ENCODE peak calls at places on chromosome 1, in six cellular contexts. One of them, this sample, is unnamed. For H3K36me3, the result is how much of the 10 kb centered on the place peaks cover.

GRCh38 chr1:60427194-60427593 is 353.6 kb upstream of the C1orf87 start:
- DNase-seq in astrocyte: peak
- DNase-seq in transverse colon: no peak
- DNase-seq in stomach: no peak
- DNase-seq in IMR-90: no peak
- DNase-seq in heart right ventricle: no peak
- DNase-seq in this sample: no peak

GRCh38 chr1:71861022-71861421 is 421.3 kb downstream of the NEGR1 start:
- DNase-seq in astrocyte: peak
- DNase-seq in transverse colon: no peak
- DNase-seq in stomach: no peak
- DNase-seq in IMR-90: peak
- DNase-seq in heart right ventricle: no peak
- DNase-seq in this sample: no peak

GRCh38 chr1:184882649-184883303 is 91.5 kb downstream of the NIBAN1 start:
- DNase-seq in astrocyte: no peak
- DNase-seq in transverse colon: peak
- DNase-seq in stomach: peak
- DNase-seq in IMR-90: no peak
- DNase-seq in heart right ventricle: no peak
- DNase-seq in this sample: no peak

GRCh38 chr1:206566976-206567375 is 45.3 kb downstream of the EIF2D start:
- DNase-seq in astrocyte: no peak
- DNase-seq in transverse colon: no peak
- DNase-seq in stomach: no peak
- DNase-seq in IMR-90: no peak
- DNase-seq in heart right ventricle: no peak
- DNase-seq in this sample: no peak

GRCh38 chr1:232859216-232859615 is 54.0 kb downstream of the MAP10 start:
- DNase-seq in astrocyte: no peak
- DNase-seq in transverse colon: no peak
- DNase-seq in stomach: no peak
- DNase-seq in IMR-90: no peak
- DNase-seq in heart right ventricle: no peak
- DNase-seq in this sample: no peak

GRCh38 chr1:199970125-199970524 is 57.4 kb upstream of the NR5A2 start:
- DNase-seq in astrocyte: no peak
- DNase-seq in transverse colon: no peak
- DNase-seq in stomach: no peak
- DNase-seq in IMR-90: no peak
- DNase-seq in heart right ventricle: no peak
- DNase-seq in this sample: no peak

GRCh38 chr1:40003156-40004093 is 37.1 kb upstream of the CAP1 start:
- DNase-seq in astrocyte: no peak
- DNase-seq in transverse colon: no peak
- DNase-seq in stomach: no peak
- DNase-seq in IMR-90: no peak
- DNase-seq in heart right ventricle: no peak
- DNase-seq in this sample: no peak

GRCh38 chr1:210233495-210234253 is 1.1 kb downstream of the SERTAD4 start:
- DNase-seq in astrocyte: peak
- DNase-seq in transverse colon: peak
- DNase-seq in stomach: peak
- DNase-seq in IMR-90: peak
- DNase-seq in heart right ventricle: no peak
- DNase-seq in this sample: peak

DNA sequence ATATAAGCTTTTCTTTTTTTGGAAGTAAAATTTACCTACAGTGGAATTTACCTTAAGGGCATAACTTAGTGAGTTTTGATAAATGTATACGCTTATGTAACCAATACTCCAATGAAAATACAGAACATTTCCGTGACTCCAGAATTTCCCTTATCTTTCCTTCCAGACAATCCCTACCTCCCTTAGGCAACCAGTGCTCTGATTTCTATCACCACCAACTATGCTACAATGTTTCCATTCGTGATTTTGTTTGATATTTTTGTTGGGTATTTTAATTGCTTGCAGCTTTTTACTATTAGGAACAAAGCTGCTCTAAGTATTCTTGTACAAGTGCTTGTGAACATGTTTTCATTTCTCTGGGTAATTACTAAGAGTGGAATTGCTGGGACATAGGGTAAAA is 14.6 kb downstream of the IFT25 start:
- DNase-seq in astrocyte: no peak
- DNase-seq in transverse colon: no peak
- DNase-seq in stomach: no peak
- DNase-seq in IMR-90: no peak
- DNase-seq in heart right ventricle: no peak
- DNase-seq in this sample: no peak
- H3K36me3 ChIP-seq in astrocyte: under half
- H3K36me3 ChIP-seq in transverse colon: under half
- H3K36me3 ChIP-seq in stomach: under half
- H3K36me3 ChIP-seq in IMR-90: under half
- H3K36me3 ChIP-seq in heart right ventricle: under half
- H3K36me3 ChIP-seq in this sample: under half

DNA sequence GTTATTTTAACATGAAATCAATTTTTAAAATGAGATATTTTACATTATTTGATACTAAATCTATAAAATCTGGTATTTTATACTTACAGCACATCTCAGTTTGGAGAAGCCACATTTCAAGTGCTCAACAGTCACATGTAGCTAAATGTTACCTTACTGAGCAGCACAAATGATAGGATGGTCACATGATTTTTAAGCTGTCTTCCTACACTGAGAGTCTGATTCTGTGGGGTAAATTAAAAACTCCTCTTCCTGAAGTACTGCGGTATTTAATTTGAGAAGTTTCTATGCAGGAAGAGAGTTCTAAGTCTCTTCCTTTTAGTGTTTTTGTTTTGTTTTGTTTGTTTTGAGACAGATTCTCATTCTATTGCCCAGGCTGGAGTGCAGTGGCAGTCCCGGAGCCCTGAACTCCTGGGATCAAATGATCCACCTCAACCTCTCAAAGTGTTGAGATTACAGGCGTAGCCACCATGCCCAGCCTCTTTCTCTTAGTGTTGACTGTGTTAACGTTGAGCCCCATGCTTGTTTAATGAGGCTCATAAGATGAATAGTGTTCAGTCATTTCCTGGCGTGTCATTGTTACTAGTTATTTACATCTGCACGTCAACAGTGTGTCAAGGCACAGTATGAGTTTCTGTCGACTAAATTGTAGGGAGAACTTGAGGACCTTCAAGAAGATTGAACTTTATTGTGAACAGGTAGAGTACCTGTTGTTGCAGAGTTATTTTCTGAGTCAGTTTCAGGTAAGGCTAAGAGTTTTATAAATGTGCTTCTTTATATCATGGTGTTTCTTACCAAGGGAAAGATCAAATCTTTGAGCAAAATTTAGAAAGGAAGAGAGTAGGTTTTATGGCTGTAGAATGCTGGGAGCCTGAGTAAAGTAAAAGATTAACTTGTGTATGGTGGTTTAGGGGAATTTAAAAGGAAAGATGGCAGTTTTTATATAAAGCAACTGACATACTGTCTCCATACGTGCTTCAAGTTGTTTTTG is 3.3 kb downstream of the CNST start:
- DNase-seq in astrocyte: peak
- DNase-seq in transverse colon: peak
- DNase-seq in stomach: no peak
- DNase-seq in IMR-90: peak
- DNase-seq in heart right ventricle: no peak
- DNase-seq in this sample: no peak
- H3K4me3 ChIP-seq in astrocyte: no peak
- H3K4me3 ChIP-seq in transverse colon: no peak
- H3K4me3 ChIP-seq in stomach: no peak
- H3K4me3 ChIP-seq in IMR-90: no peak
- H3K4me3 ChIP-seq in heart right ventricle: no peak
- H3K4me3 ChIP-seq in this sample: no peak

DNA sequence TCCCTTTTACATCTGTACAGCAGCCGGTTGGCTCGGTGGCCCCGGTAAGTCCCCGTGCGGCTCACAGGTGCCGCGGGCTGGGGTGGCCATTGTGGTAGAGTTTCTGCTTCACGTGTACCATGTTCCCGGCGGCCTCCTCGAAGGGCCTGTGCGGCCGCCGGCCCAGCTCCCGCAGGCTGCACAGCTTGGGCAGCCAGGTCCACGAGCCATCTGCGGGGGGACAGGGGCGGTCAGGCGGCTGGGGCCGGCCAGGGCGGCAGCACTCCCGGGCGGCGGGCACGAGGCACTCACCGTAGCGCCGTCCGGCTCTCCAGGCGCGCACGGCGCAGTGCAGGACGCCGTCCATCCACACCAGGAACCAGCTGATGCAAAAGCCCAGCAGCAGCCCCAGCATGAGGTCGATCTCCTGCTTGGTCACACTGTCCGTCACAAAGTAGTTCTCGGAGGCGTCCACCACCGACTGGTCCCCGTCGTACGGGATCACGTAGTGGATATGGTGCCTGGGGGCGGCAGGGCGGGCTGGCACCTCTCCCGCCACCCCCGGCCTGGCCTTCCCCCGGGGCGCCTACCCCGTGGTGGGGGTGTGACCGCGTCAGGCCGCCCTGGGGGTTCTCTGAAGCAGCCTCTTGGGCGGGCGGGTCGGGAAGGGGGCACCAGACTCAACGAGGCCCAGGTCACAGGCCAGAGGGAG is 5.0 kb downstream of the TMEM240 start:
- DNase-seq in astrocyte: no peak
- DNase-seq in transverse colon: no peak
- DNase-seq in stomach: no peak
- DNase-seq in IMR-90: no peak
- DNase-seq in heart right ventricle: no peak
- DNase-seq in this sample: no peak
- H3K36me3 ChIP-seq in astrocyte: under half
- H3K36me3 ChIP-seq in transverse colon: under half
- H3K36me3 ChIP-seq in stomach: under half
- H3K36me3 ChIP-seq in IMR-90: under half
- H3K36me3 ChIP-seq in heart right ventricle: under half
- H3K36me3 ChIP-seq in this sample: under half

GRCh38 chr1:45306905-45307304 is 19.8 kb upstream of the HPDL start:
- DNase-seq in astrocyte: no peak
- DNase-seq in transverse colon: no peak
- DNase-seq in stomach: no peak
- DNase-seq in IMR-90: no peak
- DNase-seq in heart right ventricle: no peak
- DNase-seq in this sample: no peak

GRCh38 chr1:45304311-45305081 is 22.2 kb upstream of the HPDL start:
- DNase-seq in astrocyte: no peak
- DNase-seq in transverse colon: peak
- DNase-seq in stomach: peak
- DNase-seq in IMR-90: peak
- DNase-seq in heart right ventricle: peak
- DNase-seq in this sample: peak

GRCh38 chr1:45303582-45304310 is 22.9 kb upstream of the HPDL start:
- DNase-seq in astrocyte: peak
- DNase-seq in transverse colon: peak
- DNase-seq in stomach: peak
- DNase-seq in IMR-90: peak
- DNase-seq in heart right ventricle: peak
- DNase-seq in this sample: peak

GRCh38 chr1:45306319-45306718 is 20.4 kb upstream of the HPDL start:
- DNase-seq in astrocyte: no peak
- DNase-seq in transverse colon: no peak
- DNase-seq in stomach: no peak
- DNase-seq in IMR-90: peak
- DNase-seq in heart right ventricle: no peak
- DNase-seq in this sample: no peak

GRCh38 chr1:45305231-45305630 is 21.5 kb upstream of the HPDL start:
- DNase-seq in astrocyte: no peak
- DNase-seq in transverse colon: no peak
- DNase-seq in stomach: no peak
- DNase-seq in IMR-90: no peak
- DNase-seq in heart right ventricle: no peak
- DNase-seq in this sample: no peak
- H3K4me3 ChIP-seq in astrocyte: no peak
- H3K4me3 ChIP-seq in transverse colon: no peak
- H3K4me3 ChIP-seq in stomach: no peak
- H3K4me3 ChIP-seq in IMR-90: no peak
- H3K4me3 ChIP-seq in heart right ventricle: no peak
- H3K4me3 ChIP-seq in this sample: no peak

DNA sequence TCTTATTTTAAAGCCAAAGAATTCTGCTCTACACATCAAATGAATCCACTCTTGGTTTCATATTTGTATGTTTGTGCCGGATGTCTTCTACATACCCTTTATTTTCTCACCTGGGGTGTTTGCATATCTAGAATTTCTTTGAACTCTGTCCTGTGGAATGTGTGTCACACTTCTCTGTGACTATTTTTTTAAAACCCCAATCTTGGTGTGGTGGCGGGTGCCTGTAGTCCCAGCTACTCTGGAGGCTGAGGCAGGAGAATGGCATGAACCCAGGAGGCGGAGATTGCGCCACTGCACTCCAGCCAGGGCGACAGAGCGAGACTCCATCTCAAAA is 35.4 kb downstream of the CENPF start:
- DNase-seq in astrocyte: no peak
- DNase-seq in transverse colon: no peak
- DNase-seq in stomach: no peak
- DNase-seq in IMR-90: no peak
- DNase-seq in heart right ventricle: no peak
- DNase-seq in this sample: no peak
- H3K36me3 ChIP-seq in astrocyte: under half
- H3K36me3 ChIP-seq in transverse colon: under half
- H3K36me3 ChIP-seq in stomach: under half
- H3K36me3 ChIP-seq in IMR-90: under half
- H3K36me3 ChIP-seq in heart right ventricle: under half
- H3K36me3 ChIP-seq in this sample: under half

GRCh38 chr1:25021586-25022215 is 91.6 kb upstream of the RUNX3 start:
- DNase-seq in astrocyte: no peak
- DNase-seq in transverse colon: no peak
- DNase-seq in stomach: no peak
- DNase-seq in IMR-90: no peak
- DNase-seq in heart right ventricle: no peak
- DNase-seq in this sample: no peak

GRCh38 chr1:25023826-25024225 is 93.8 kb upstream of the RUNX3 start:
- DNase-seq in astrocyte: no peak
- DNase-seq in transverse colon: no peak
- DNase-seq in stomach: no peak
- DNase-seq in IMR-90: no peak
- DNase-seq in heart right ventricle: no peak
- DNase-seq in this sample: no peak

GRCh38 chr1:25020851-25021585 is 90.9 kb upstream of the RUNX3 start:
- DNase-seq in astrocyte: no peak
- DNase-seq in transverse colon: no peak
- DNase-seq in stomach: no peak
- DNase-seq in IMR-90: no peak
- DNase-seq in heart right ventricle: no peak
- DNase-seq in this sample: no peak

GRCh38 chr1:25023190-25023578 is 93.1 kb upstream of the RUNX3 start:
- DNase-seq in astrocyte: no peak
- DNase-seq in transverse colon: no peak
- DNase-seq in stomach: no peak
- DNase-seq in IMR-90: no peak
- DNase-seq in heart right ventricle: no peak
- DNase-seq in this sample: no peak

GRCh38 chr1:25022361-25023189 is 92.5 kb upstream of the RUNX3 start:
- DNase-seq in astrocyte: peak
- DNase-seq in transverse colon: peak
- DNase-seq in stomach: peak
- DNase-seq in IMR-90: peak
- DNase-seq in heart right ventricle: peak
- DNase-seq in this sample: peak
- H3K4me3 ChIP-seq in astrocyte: peak
- H3K4me3 ChIP-seq in transverse colon: no peak
- H3K4me3 ChIP-seq in stomach: no peak
- H3K4me3 ChIP-seq in IMR-90: no peak
- H3K4me3 ChIP-seq in heart right ventricle: no peak
- H3K4me3 ChIP-seq in this sample: no peak